ENCODE peak calls at places on chromosomes 5 and 9, in six cellular contexts. M is NCI-H2171, F is cardiac fibroblast, B is ACHN, Q is fibroblast of the aortic adventitia, Y is NCI-H460. N is an unnamed sample.

GRCh38 chr5:14383923-14384322 is 197.7 kb upstream of the OTULINL start:
- DNase-seq in M (no peak), F (no peak), B (no peak), Q (no peak), Y (no peak), N (no peak)

GRCh38 chr5:174418809-174419522 is 305.4 kb upstream of the MSX2 start:
- DNase-seq in M (no peak), F (no peak), B (no peak), Q (no peak), Y (peak), N (no peak)

GRCh38 chr5:172302047-172302710 is 18.6 kb upstream of the UBTD2 start:
- DNase-seq in M (no peak), F (no peak), B (no peak), Q (no peak), Y (no peak), N (no peak)

GRCh38 chr5:14400085-14400484 is 181.5 kb upstream of the OTULINL start:
- DNase-seq in M (no peak), F (peak), B (peak), Q (peak), Y (no peak), N (peak)

GRCh38 chr5:160675988-160676387 is 176.0 kb downstream of the ATP10B start:
- DNase-seq in M (no peak), F (no peak), B (no peak), Q (no peak), Y (no peak), N (no peak)

GRCh38 chr5:38925154-38925925 is 79.5 kb downstream of the OSMR start:
- DNase-seq in M (no peak), F (peak), B (no peak), Q (peak), Y (no peak), N (no peak)

GRCh38 chr9:15361737-15362136 is 54.7 kb upstream of the TTC39B start:
- DNase-seq in M (no peak), F (no peak), B (no peak), Q (no peak), Y (no peak), N (no peak)

GRCh38 chr5:91632871-91633270 is 249.8 kb upstream of the ARRDC3 start:
- DNase-seq in M (no peak), F (no peak), B (no peak), Q (no peak), Y (no peak), N (no peak)

GRCh38 chr5:5795074-5795779 is 372.8 kb downstream of the ICE1 start:
- DNase-seq in M (no peak), F (no peak), B (no peak), Q (no peak), Y (no peak), N (no peak)

GRCh38 chr5:129499208-129499852 is 39.2 kb downstream of the ADAMTS19 start:
- DNase-seq in M (no peak), F (no peak), B (no peak), Q (no peak), Y (no peak), N (no peak)

GRCh38 chr9:100011062-100011681 is 87.6 kb downstream of the ERP44 start:
- DNase-seq in M (no peak), F (peak), B (peak), Q (peak), Y (peak), N (peak)

GRCh38 chr5:127074466-127074865 is 1.2 kb upstream of the C5orf63 start:
- DNase-seq in M (no peak), F (no peak), B (no peak), Q (no peak), Y (no peak), N (no peak)

GRCh38 chr5:16531063-16531667 is 65.6 kb upstream of the ZNF622 start:
- DNase-seq in M (no peak), F (no peak), B (no peak), Q (no peak), Y (no peak), N (no peak)

GRCh38 chr5:17005087-17005828 is 69.2 kb upstream of the MYO10 start:
- DNase-seq in M (no peak), F (no peak), B (no peak), Q (no peak), Y (no peak), N (no peak)

GRCh38 chr9:137455361-137455991 is 3.7 kb downstream of the NSMF start:
- DNase-seq in M (no peak), F (no peak), B (no peak), Q (no peak), Y (no peak), N (no peak)

GRCh38 chr5:168865973-168866372 is 286.8 kb upstream of the PANK3 start:
- DNase-seq in M (peak), F (no peak), B (no peak), Q (no peak), Y (no peak), N (no peak)

GRCh38 chr9:78047106-78047505 is 15.5 kb upstream of the GNAQ start:
- DNase-seq in M (no peak), F (no peak), B (no peak), Q (no peak), Y (no peak), N (no peak)

GRCh38 chr5:150153957-150154617 is 1.6 kb downstream of the PDGFRB start:
- DNase-seq in M (no peak), F (peak), B (no peak), Q (peak), Y (no peak), N (no peak)

GRCh38 chr5:78896128-78896527 is 89.0 kb downstream of the ARSB start:
- DNase-seq in M (no peak), F (peak), B (peak), Q (peak), Y (no peak), N (no peak)